ENCODE peak calls at places on chromosomes 3 and 15, in nine cellular contexts. One of them, this sample, is unnamed.

GRCh38 chr15:85704720-85705119 is 90.0 kb downstream of the KLHL25 start:
- DNase-seq in neural crest cell: no peak
- DNase-seq in pancreas: no peak
- DNase-seq in effector memory CD8-positive, alpha-beta T cell: no peak
- DNase-seq in lower lobe of right lung: no peak
- DNase-seq in HEK293T: no peak
- DNase-seq in ureter: no peak
- DNase-seq in fibroblast of the aortic adventitia: peak; percentile 53
- DNase-seq in CD14-positive monocyte: no peak
- DNase-seq in this sample: no peak

GRCh38 chr3:197028711-197029510 is 706 bp downstream of the MELTF start:
- DNase-seq in pancreas: no peak
- DNase-seq in ureter: peak; percentile 48
- DNase-seq in HEK293T: no peak
- DNase-seq in fibroblast of the aortic adventitia: no peak
- DNase-seq in neural crest cell: no peak
- DNase-seq in lower lobe of right lung: no peak
- DNase-seq in effector memory CD8-positive, alpha-beta T cell: no peak
- DNase-seq in CD14-positive monocyte: no peak
- DNase-seq in this sample: peak; percentile 19

GRCh38 chr15:89998141-89998661 is 2.9 kb upstream of the ZNF710 start:
- DNase-seq in neural crest cell: no peak
- DNase-seq in fibroblast of the aortic adventitia: peak; percentile 39
- DNase-seq in ureter: no peak
- DNase-seq in lower lobe of right lung: no peak
- DNase-seq in pancreas: peak; percentile 88
- DNase-seq in effector memory CD8-positive, alpha-beta T cell: no peak
- DNase-seq in HEK293T: no peak
- DNase-seq in CD14-positive monocyte: peak; percentile 63
- DNase-seq in this sample: peak; percentile 46

GRCh38 chr3:73498764-73499622 is 125.7 kb downstream of the PDZRN3 start:
- DNase-seq in HEK293T: no peak
- DNase-seq in pancreas: no peak
- DNase-seq in ureter: no peak
- DNase-seq in fibroblast of the aortic adventitia: no peak
- DNase-seq in lower lobe of right lung: no peak
- DNase-seq in CD14-positive monocyte: no peak
- DNase-seq in effector memory CD8-positive, alpha-beta T cell: no peak
- DNase-seq in neural crest cell: no peak
- DNase-seq in this sample: no peak

GRCh38 chr15:93296786-93297500 is 207.9 kb upstream of the RGMA start:
- DNase-seq in effector memory CD8-positive, alpha-beta T cell: no peak
- DNase-seq in CD14-positive monocyte: no peak
- DNase-seq in neural crest cell: no peak
- DNase-seq in ureter: no peak
- DNase-seq in lower lobe of right lung: no peak
- DNase-seq in fibroblast of the aortic adventitia: no peak
- DNase-seq in HEK293T: no peak
- DNase-seq in pancreas: no peak
- DNase-seq in this sample: no peak

GRCh38 chr3:120177907-120178306 is 83.7 kb upstream of the GSK3B start:
- DNase-seq in CD14-positive monocyte: no peak
- DNase-seq in HEK293T: no peak
- DNase-seq in pancreas: no peak
- DNase-seq in effector memory CD8-positive, alpha-beta T cell: no peak
- DNase-seq in fibroblast of the aortic adventitia: no peak
- DNase-seq in ureter: no peak
- DNase-seq in neural crest cell: no peak
- DNase-seq in lower lobe of right lung: no peak
- DNase-seq in this sample: no peak

GRCh38 chr3:102745881-102746280 is 311.1 kb downstream of the ZPLD1 start:
- DNase-seq in HEK293T: no peak
- DNase-seq in fibroblast of the aortic adventitia: no peak
- DNase-seq in CD14-positive monocyte: no peak
- DNase-seq in lower lobe of right lung: no peak
- DNase-seq in pancreas: no peak
- DNase-seq in ureter: no peak
- DNase-seq in neural crest cell: no peak
- DNase-seq in effector memory CD8-positive, alpha-beta T cell: no peak
- DNase-seq in this sample: no peak

GRCh38 chr3:155007729-155008128 is 72.4 kb upstream of the MME start:
- DNase-seq in HEK293T: no peak
- DNase-seq in fibroblast of the aortic adventitia: no peak
- DNase-seq in pancreas: no peak
- DNase-seq in neural crest cell: no peak
- DNase-seq in effector memory CD8-positive, alpha-beta T cell: no peak
- DNase-seq in CD14-positive monocyte: no peak
- DNase-seq in ureter: no peak
- DNase-seq in lower lobe of right lung: no peak
- DNase-seq in this sample: no peak

GRCh38 chr15:27989838-27990237 is 109.3 kb downstream of the OCA2 start:
- DNase-seq in lower lobe of right lung: no peak
- DNase-seq in fibroblast of the aortic adventitia: no peak
- DNase-seq in neural crest cell: no peak
- DNase-seq in effector memory CD8-positive, alpha-beta T cell: no peak
- DNase-seq in HEK293T: no peak
- DNase-seq in ureter: no peak
- DNase-seq in pancreas: no peak
- DNase-seq in CD14-positive monocyte: no peak
- DNase-seq in this sample: no peak

GRCh38 chr15:90261811-90262210 is 3.7 kb upstream of the NGRN start:
- DNase-seq in effector memory CD8-positive, alpha-beta T cell: no peak
- DNase-seq in pancreas: no peak
- DNase-seq in fibroblast of the aortic adventitia: peak; percentile 54
- DNase-seq in lower lobe of right lung: no peak
- DNase-seq in CD14-positive monocyte: no peak
- DNase-seq in HEK293T: no peak
- DNase-seq in neural crest cell: no peak
- DNase-seq in ureter: no peak
- DNase-seq in this sample: no peak

GRCh38 chr3:115100172-115100571 is 46.9 kb downstream of the ZBTB20 start:
- DNase-seq in pancreas: peak; percentile 41
- DNase-seq in ureter: no peak
- DNase-seq in neural crest cell: no peak
- DNase-seq in fibroblast of the aortic adventitia: peak; percentile 78
- DNase-seq in lower lobe of right lung: no peak
- DNase-seq in CD14-positive monocyte: no peak
- DNase-seq in HEK293T: peak; percentile 6
- DNase-seq in effector memory CD8-positive, alpha-beta T cell: peak; percentile 6
- DNase-seq in this sample: peak; percentile 14

GRCh38 chr3:39130693-39131265 is 22.6 kb downstream of the CSRNP1 start:
- DNase-seq in effector memory CD8-positive, alpha-beta T cell: no peak
- DNase-seq in HEK293T: no peak
- DNase-seq in fibroblast of the aortic adventitia: no peak
- DNase-seq in ureter: no peak
- DNase-seq in neural crest cell: no peak
- DNase-seq in CD14-positive monocyte: no peak
- DNase-seq in pancreas: no peak
- DNase-seq in lower lobe of right lung: no peak
- DNase-seq in this sample: no peak

GRCh38 chr3:171307988-171308387 is 152.2 kb downstream of the TNIK start:
- DNase-seq in lower lobe of right lung: no peak
- DNase-seq in CD14-positive monocyte: no peak
- DNase-seq in ureter: no peak
- DNase-seq in neural crest cell: no peak
- DNase-seq in HEK293T: no peak
- DNase-seq in pancreas: no peak
- DNase-seq in fibroblast of the aortic adventitia: no peak
- DNase-seq in effector memory CD8-positive, alpha-beta T cell: no peak
- DNase-seq in this sample: no peak

GRCh38 chr3:120047686-120048085 is 46.6 kb downstream of the GSK3B start:
- DNase-seq in pancreas: no peak
- DNase-seq in ureter: no peak
- DNase-seq in CD14-positive monocyte: no peak
- DNase-seq in lower lobe of right lung: no peak
- DNase-seq in effector memory CD8-positive, alpha-beta T cell: no peak
- DNase-seq in fibroblast of the aortic adventitia: no peak
- DNase-seq in neural crest cell: no peak
- DNase-seq in HEK293T: no peak
- DNase-seq in this sample: no peak

GRCh38 chr15:64045774-64046346 is 425 bp downstream of the DAPK2 start:
- DNase-seq in ureter: no peak
- DNase-seq in effector memory CD8-positive, alpha-beta T cell: no peak
- DNase-seq in neural crest cell: peak; percentile 35
- DNase-seq in lower lobe of right lung: no peak
- DNase-seq in pancreas: peak; percentile 29
- DNase-seq in CD14-positive monocyte: no peak
- DNase-seq in fibroblast of the aortic adventitia: no peak
- DNase-seq in HEK293T: no peak
- DNase-seq in this sample: no peak

GRCh38 chr15:89912145-89912673 is 543 bp downstream of the ARPIN start:
- DNase-seq in fibroblast of the aortic adventitia: peak; percentile 27
- DNase-seq in HEK293T: peak; percentile 61
- DNase-seq in lower lobe of right lung: peak; percentile 67
- DNase-seq in effector memory CD8-positive, alpha-beta T cell: no peak
- DNase-seq in ureter: no peak
- DNase-seq in pancreas: peak; percentile 57
- DNase-seq in neural crest cell: peak; percentile 38
- DNase-seq in CD14-positive monocyte: peak; percentile 46
- DNase-seq in this sample: peak; percentile 51

GRCh38 chr15:74616996-74617395 is 1.4 kb downstream of the CLK3 start:
- DNase-seq in CD14-positive monocyte: no peak
- DNase-seq in effector memory CD8-positive, alpha-beta T cell: no peak
- DNase-seq in fibroblast of the aortic adventitia: no peak
- DNase-seq in lower lobe of right lung: no peak
- DNase-seq in pancreas: no peak
- DNase-seq in ureter: no peak
- DNase-seq in neural crest cell: no peak
- DNase-seq in HEK293T: no peak
- DNase-seq in this sample: no peak

GRCh38 chr15:66718220-66718988 is 16.4 kb downstream of the SMAD6 start:
- DNase-seq in neural crest cell: no peak
- DNase-seq in pancreas: no peak
- DNase-seq in lower lobe of right lung: no peak
- DNase-seq in HEK293T: no peak
- DNase-seq in CD14-positive monocyte: no peak
- DNase-seq in fibroblast of the aortic adventitia: no peak
- DNase-seq in effector memory CD8-positive, alpha-beta T cell: no peak
- DNase-seq in ureter: no peak
- DNase-seq in this sample: no peak

GRCh38 chr3:99920530-99921376 is 103.1 kb downstream of the CMSS1 start:
- DNase-seq in neural crest cell: no peak
- DNase-seq in lower lobe of right lung: peak; percentile 59
- DNase-seq in fibroblast of the aortic adventitia: peak; percentile 73
- DNase-seq in HEK293T: no peak
- DNase-seq in effector memory CD8-positive, alpha-beta T cell: no peak
- DNase-seq in ureter: peak; percentile 68
- DNase-seq in CD14-positive monocyte: no peak
- DNase-seq in pancreas: peak; percentile 68
- DNase-seq in this sample: no peak

GRCh38 chr3:186589115-186589514 is 18.6 kb downstream of the DNAJB11 start:
- DNase-seq in HEK293T: no peak
- DNase-seq in fibroblast of the aortic adventitia: peak; percentile 56
- DNase-seq in ureter: no peak
- DNase-seq in CD14-positive monocyte: no peak
- DNase-seq in lower lobe of right lung: no peak
- DNase-seq in neural crest cell: no peak
- DNase-seq in effector memory CD8-positive, alpha-beta T cell: no peak
- DNase-seq in pancreas: no peak
- DNase-seq in this sample: peak; percentile 44

GRCh38 chr3:13189639-13190375 is 116.6 kb upstream of the IQSEC1 start:
- DNase-seq in CD14-positive monocyte: peak; percentile 87
- DNase-seq in neural crest cell: no peak
- DNase-seq in lower lobe of right lung: no peak
- DNase-seq in effector memory CD8-positive, alpha-beta T cell: peak; percentile 18
- DNase-seq in pancreas: no peak
- DNase-seq in fibroblast of the aortic adventitia: peak; percentile 8
- DNase-seq in ureter: no peak
- DNase-seq in HEK293T: no peak
- DNase-seq in this sample: no peak

GRCh38 chr3:146390006-146390772 is 79.2 kb downstream of the PLSCR2 start:
- DNase-seq in ureter: no peak
- DNase-seq in lower lobe of right lung: no peak
- DNase-seq in pancreas: no peak
- DNase-seq in effector memory CD8-positive, alpha-beta T cell: no peak
- DNase-seq in HEK293T: no peak
- DNase-seq in CD14-positive monocyte: no peak
- DNase-seq in fibroblast of the aortic adventitia: peak; percentile 73
- DNase-seq in neural crest cell: no peak
- DNase-seq in this sample: no peak

GRCh38 chr15:91561371-91562100 is 292.0 kb upstream of the SLCO3A1 start:
- DNase-seq in CD14-positive monocyte: no peak
- DNase-seq in ureter: no peak
- DNase-seq in pancreas: no peak
- DNase-seq in neural crest cell: no peak
- DNase-seq in fibroblast of the aortic adventitia: peak; percentile 96
- DNase-seq in effector memory CD8-positive, alpha-beta T cell: no peak
- DNase-seq in HEK293T: no peak
- DNase-seq in lower lobe of right lung: no peak
- DNase-seq in this sample: peak; percentile 51

GRCh38 chr3:21435871-21436270 is 315.1 kb downstream of the ZNF385D start:
- DNase-seq in lower lobe of right lung: no peak
- DNase-seq in CD14-positive monocyte: no peak
- DNase-seq in ureter: no peak
- DNase-seq in fibroblast of the aortic adventitia: peak; percentile 99
- DNase-seq in pancreas: no peak
- DNase-seq in neural crest cell: no peak
- DNase-seq in effector memory CD8-positive, alpha-beta T cell: no peak
- DNase-seq in HEK293T: no peak
- DNase-seq in this sample: peak; percentile 52

GRCh38 chr3:46918634-46919033 is 41.1 kb downstream of the PTH1R start:
- DNase-seq in HEK293T: no peak
- DNase-seq in pancreas: no peak
- DNase-seq in neural crest cell: no peak
- DNase-seq in lower lobe of right lung: no peak
- DNase-seq in effector memory CD8-positive, alpha-beta T cell: no peak
- DNase-seq in fibroblast of the aortic adventitia: no peak
- DNase-seq in ureter: no peak
- DNase-seq in CD14-positive monocyte: peak; percentile 17
- DNase-seq in this sample: no peak

GRCh38 chr3:67744699-67745098 is 90.3 kb upstream of the SUCLG2 start:
- DNase-seq in pancreas: no peak
- DNase-seq in HEK293T: no peak
- DNase-seq in fibroblast of the aortic adventitia: no peak
- DNase-seq in neural crest cell: no peak
- DNase-seq in effector memory CD8-positive, alpha-beta T cell: no peak
- DNase-seq in lower lobe of right lung: no peak
- DNase-seq in CD14-positive monocyte: no peak
- DNase-seq in ureter: no peak
- DNase-seq in this sample: no peak

GRCh38 chr3:171095063-171095462 is 68.5 kb upstream of the SLC2A2 start:
- DNase-seq in pancreas: no peak
- DNase-seq in lower lobe of right lung: no peak
- DNase-seq in fibroblast of the aortic adventitia: no peak
- DNase-seq in ureter: no peak
- DNase-seq in CD14-positive monocyte: no peak
- DNase-seq in effector memory CD8-positive, alpha-beta T cell: no peak
- DNase-seq in HEK293T: no peak
- DNase-seq in neural crest cell: no peak
- DNase-seq in this sample: no peak

GRCh38 chr3:179244874-179245273 is 6.0 kb downstream of the KCNMB3 start:
- DNase-seq in effector memory CD8-positive, alpha-beta T cell: no peak
- DNase-seq in ureter: no peak
- DNase-seq in HEK293T: no peak
- DNase-seq in neural crest cell: no peak
- DNase-seq in pancreas: no peak
- DNase-seq in CD14-positive monocyte: no peak
- DNase-seq in lower lobe of right lung: no peak
- DNase-seq in fibroblast of the aortic adventitia: no peak
- DNase-seq in this sample: no peak

GRCh38 chr3:112781611-112782010 is 65.1 kb downstream of the CD200R1L start:
- DNase-seq in fibroblast of the aortic adventitia: peak; percentile 52
- DNase-seq in CD14-positive monocyte: no peak
- DNase-seq in neural crest cell: no peak
- DNase-seq in HEK293T: no peak
- DNase-seq in ureter: no peak
- DNase-seq in pancreas: no peak
- DNase-seq in effector memory CD8-positive, alpha-beta T cell: no peak
- DNase-seq in lower lobe of right lung: no peak
- DNase-seq in this sample: no peak

GRCh38 chr3:158458464-158458863 is 112.5 kb upstream of the MLF1 start:
- DNase-seq in neural crest cell: no peak
- DNase-seq in pancreas: no peak
- DNase-seq in fibroblast of the aortic adventitia: no peak
- DNase-seq in lower lobe of right lung: no peak
- DNase-seq in ureter: no peak
- DNase-seq in HEK293T: no peak
- DNase-seq in effector memory CD8-positive, alpha-beta T cell: no peak
- DNase-seq in CD14-positive monocyte: no peak
- DNase-seq in this sample: peak; percentile 29

GRCh38 chr15:90585863-90586262 is 56.1 kb downstream of the CRTC3 start:
- DNase-seq in HEK293T: no peak
- DNase-seq in fibroblast of the aortic adventitia: peak; percentile 73
- DNase-seq in pancreas: no peak
- DNase-seq in neural crest cell: no peak
- DNase-seq in ureter: no peak
- DNase-seq in effector memory CD8-positive, alpha-beta T cell: no peak
- DNase-seq in CD14-positive monocyte: no peak
- DNase-seq in lower lobe of right lung: no peak
- DNase-seq in this sample: no peak